ENCODE peak calls at places on chromosomes 5 and 9, in ten cellular contexts. C is suprapubic skin, E is neural crest cell, R is GM13977, X is left ventricle myocardium inferior, A is GM20000, W is epithelial cell of proximal tubule, S is lung, P is coronary artery, G is pancreas. I is an unnamed sample.

GRCh38 chr9:71830929-71831328 is 62.6 kb upstream of the CEMIP2 start:
- DNase-seq in W (no peak), E (no peak), G (no peak), S (no peak), X (no peak), C (no peak), R (no peak), A (no peak), P (no peak), I (no peak)

GRCh38 chr5:68661237-68661636 is 432.6 kb upstream of the SLC30A5 start:
- DNase-seq in G (no peak), E (no peak), X (no peak), A (peak), C (no peak), W (no peak), P (no peak), S (no peak), R (peak), I (no peak)

GRCh38 chr5:160968480-160968879 is 116.5 kb upstream of the ATP10B start:
- DNase-seq in P (no peak), W (no peak), R (no peak), E (no peak), G (no peak), X (no peak), S (no peak), C (no peak), A (no peak), I (no peak)

GRCh38 chr5:77630246-77631165 is 8.0 kb downstream of the OTP start:
- DNase-seq in E (no peak), W (no peak), X (no peak), P (no peak), R (peak), C (no peak), A (peak), G (peak), S (no peak), I (no peak)

GRCh38 chr9:127424669-127424986 is 446 bp downstream of the ZNF79 start:
- DNase-seq in S (no peak), P (no peak), X (no peak), E (no peak), W (no peak), G (no peak), R (peak), A (peak), C (no peak), I (no peak)

GRCh38 chr5:131305906-131306305 is 42.1 kb downstream of the CDC42SE2 start:
- DNase-seq in G (no peak), A (no peak), S (no peak), R (no peak), X (no peak), C (no peak), W (no peak), E (no peak), P (no peak), I (no peak)

GRCh38 chr5:127011151-127011550 is 19.2 kb downstream of the MARCHF3 start:
- DNase-seq in X (no peak), G (no peak), R (no peak), S (no peak), A (no peak), W (peak), E (no peak), C (no peak), P (no peak), I (no peak)

GRCh38 chr5:152274206-152274605 is 130.9 kb downstream of the NMUR2 start:
- DNase-seq in G (no peak), P (no peak), A (no peak), S (no peak), W (no peak), R (no peak), C (no peak), X (no peak), E (no peak), I (no peak)

GRCh38 chr9:22049411-22049810 is 40.3 kb upstream of the CDKN2B start:
- DNase-seq in E (no peak), C (no peak), X (no peak), S (no peak), G (no peak), P (no peak), W (no peak), R (no peak), A (no peak), I (no peak)

GRCh38 chr5:89299998-89300397 is 417.0 kb upstream of the MEF2C start:
- DNase-seq in E (no peak), R (no peak), C (no peak), A (no peak), X (no peak), W (no peak), P (no peak), S (no peak), G (no peak), I (no peak)

GRCh38 chr9:71490810-71491209 is 277.5 kb downstream of the CEMIP2 start:
- DNase-seq in P (no peak), E (no peak), W (no peak), G (no peak), X (no peak), A (no peak), R (peak), C (no peak), S (no peak), I (no peak)

GRCh38 chr9:134192951-134193731 is 28.8 kb upstream of the RNU6ATAC start:
- DNase-seq in S (peak), P (no peak), W (no peak), C (peak), X (no peak), R (no peak), G (no peak), E (no peak), A (no peak), I (peak)

GRCh38 chr5:129074903-129075302 is 19.6 kb upstream of the ISOC1 start:
- DNase-seq in A (no peak), P (no peak), G (no peak), C (no peak), X (no peak), R (no peak), W (no peak), S (no peak), E (no peak), I (no peak)

GRCh38 chr5:67732921-67733320 is 482.6 kb upstream of the PIK3R1 start:
- DNase-seq in W (no peak), G (no peak), A (no peak), P (no peak), E (no peak), C (no peak), R (no peak), X (no peak), S (no peak), I (no peak)

GRCh38 chr5:60196382-60197113 is 303.0 kb upstream of the PDE4D start:
- DNase-seq in E (no peak), C (peak), A (no peak), X (no peak), S (no peak), R (no peak), G (no peak), P (no peak), W (peak), I (no peak)

GRCh38 chr5:32201140-32201539 is 27.0 kb upstream of the GOLPH3 start:
- DNase-seq in S (no peak), G (no peak), E (no peak), W (peak), P (no peak), X (no peak), C (no peak), A (no peak), R (no peak), I (no peak)

GRCh38 chr5:59786271-59786805 is 107.2 kb downstream of the PDE4D start:
- DNase-seq in G (no peak), C (no peak), S (no peak), X (no peak), R (no peak), W (no peak), E (no peak), P (no peak), A (no peak), I (no peak)

GRCh38 chr5:111932628-111933027 is 175.6 kb upstream of the NREP start:
- DNase-seq in P (no peak), W (no peak), G (no peak), C (no peak), R (no peak), E (no peak), X (peak), S (no peak), A (no peak), I (no peak)

GRCh38 chr9:78595200-78595945 is 298.4 kb downstream of the PSAT1 start:
- DNase-seq in A (no peak), X (no peak), C (no peak), P (no peak), E (no peak), G (no peak), S (no peak), R (no peak), W (no peak), I (no peak)

GRCh38 chr5:159310492-159310891 is 19.8 kb downstream of the IL12B start:
- DNase-seq in A (no peak), E (peak), X (no peak), C (no peak), G (no peak), S (peak), P (no peak), R (no peak), W (no peak), I (no peak)

GRCh38 chr5:132206782-132207181 is 20.9 kb downstream of the P4HA2 start:
- DNase-seq in C (no peak), E (no peak), S (no peak), A (no peak), P (no peak), G (no peak), W (no peak), X (no peak), R (no peak), I (no peak)

DNA sequence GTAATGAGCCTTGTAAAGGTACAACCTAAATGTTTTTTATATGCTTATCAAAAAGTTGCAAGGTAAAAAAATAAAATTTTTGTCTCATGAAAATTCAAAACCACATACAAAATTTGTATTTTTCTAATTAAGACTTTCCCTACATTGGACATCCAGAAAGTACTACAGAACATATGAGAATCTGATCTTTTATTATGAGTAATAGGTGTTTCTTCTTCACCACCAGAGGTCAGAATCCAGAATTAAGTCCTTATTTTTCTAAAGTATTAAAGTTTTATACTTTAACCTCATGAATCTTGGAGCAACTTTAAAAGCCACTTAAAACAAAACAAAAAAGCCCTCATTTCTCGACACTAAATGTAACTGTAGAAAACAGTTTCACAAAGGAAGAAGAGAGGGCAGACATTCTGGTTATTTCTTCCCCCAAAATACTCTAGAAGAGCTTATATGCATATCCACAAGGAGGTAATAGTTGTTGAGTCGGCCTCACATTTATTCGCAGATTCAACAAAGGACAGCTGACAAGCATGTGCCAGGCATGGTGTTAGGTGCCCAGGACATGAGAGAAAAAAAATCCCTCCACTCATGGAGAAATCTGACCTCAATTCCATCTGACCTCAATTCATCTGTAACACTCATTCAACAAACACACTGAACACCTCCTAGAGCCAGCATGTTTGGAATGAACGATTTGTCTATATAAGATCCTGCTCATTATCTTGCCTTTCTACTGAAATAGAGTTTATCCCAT is 69.2 kb downstream of the MLLT3 start:
- DNase-seq in S (no peak), E (no peak), P (no peak), G (no peak), W (no peak), A (no peak), R (no peak), X (no peak), C (no peak), I (no peak)
- TF ChIP-seq CTCF in S (no peak), E (peak), P (no peak), G (no peak), W (no peak), A (no peak), R (peak), X (peak), C (peak), I (peak)

DNA sequence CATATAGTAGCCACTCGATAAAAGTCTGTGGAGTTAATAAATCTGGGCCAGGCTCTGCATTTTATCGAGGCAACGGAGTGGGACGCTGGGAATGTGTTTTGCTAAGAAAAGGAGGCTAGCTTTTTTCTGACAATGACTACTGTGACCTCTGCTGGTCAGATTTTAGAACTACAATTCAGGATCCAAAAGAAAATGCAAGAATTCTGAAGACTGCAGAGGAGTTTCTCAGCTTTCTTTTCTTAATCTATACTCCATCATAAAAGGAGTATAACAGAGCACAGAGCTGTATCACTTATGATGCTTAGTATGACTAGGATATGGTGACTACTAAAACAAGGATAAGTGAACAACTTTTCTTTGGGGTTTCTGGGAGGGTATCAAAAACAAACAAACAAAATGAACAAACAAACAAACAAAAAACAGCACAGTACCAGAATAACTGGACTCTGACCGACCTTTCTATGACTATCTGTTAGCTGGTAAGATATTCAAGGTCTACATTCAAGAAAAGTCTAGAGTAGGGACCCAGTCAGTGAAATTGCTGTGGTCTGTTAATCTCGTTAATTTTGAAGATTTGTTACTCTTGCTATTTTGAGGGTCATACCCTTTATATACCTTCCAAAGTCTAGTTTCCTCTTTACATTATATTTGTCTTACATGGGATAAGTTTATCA is 46.2 kb upstream of the CER1 start:
- DNase-seq in S (no peak), R (peak), P (no peak), C (no peak), X (no peak), G (no peak), A (peak), W (peak), E (peak), I (no peak)
- TF ChIP-seq CTCF in S (peak), R (peak), P (peak), C (peak), X (peak), G (peak), A (peak), W (peak), E (peak), I (peak)

GRCh38 chr5:39005566-39006232 is 68.5 kb downstream of the RICTOR start:
- DNase-seq in G (no peak), W (no peak), A (no peak), R (no peak), S (no peak), X (no peak), P (no peak), E (no peak), C (no peak), I (no peak)
- TF ChIP-seq CTCF in G (no peak), W (peak), A (no peak), R (no peak), S (no peak), X (peak), P (no peak), E (no peak), C (no peak), I (peak)

GRCh38 chr5:179134511-179134910 is 74.3 kb downstream of the ZNF354C start:
- DNase-seq in S (no peak), W (no peak), P (no peak), G (no peak), X (no peak), R (no peak), A (no peak), C (no peak), E (no peak), I (peak)

GRCh38 chr5:179131321-179131835 is 71.2 kb downstream of the ZNF354C start:
- DNase-seq in E (no peak), C (peak), P (no peak), X (no peak), A (no peak), R (no peak), S (no peak), W (no peak), G (no peak), I (peak)

GRCh38 chr5:179131886-179132585 is 71.9 kb downstream of the ZNF354C start:
- DNase-seq in G (peak), X (no peak), E (no peak), R (no peak), C (peak), P (no peak), S (no peak), W (no peak), A (no peak), I (peak)

GRCh38 chr5:179135006-179135405 is 74.8 kb downstream of the ZNF354C start:
- DNase-seq in W (no peak), C (no peak), P (no peak), X (no peak), S (no peak), R (no peak), A (no peak), E (no peak), G (no peak), I (peak)

GRCh38 chr5:179132586-179133355 is 72.6 kb downstream of the ZNF354C start:
- DNase-seq in S (no peak), E (no peak), A (no peak), X (no peak), C (no peak), W (no peak), P (no peak), R (no peak), G (no peak), I (peak)
- TF ChIP-seq CTCF in S (no peak), E (no peak), A (no peak), X (no peak), C (no peak), W (no peak), P (no peak), R (no peak), G (no peak), I (no peak)

GRCh38 chr9:94554078-94554438 is 825 bp upstream of the PCAT7 start:
- DNase-seq in P (no peak), E (no peak), C (no peak), A (no peak), S (no peak), X (no peak), W (no peak), R (no peak), G (peak), I (no peak)

GRCh38 chr9:94553029-94553938 is 1.6 kb upstream of the PCAT7 start:
- DNase-seq in E (no peak), W (no peak), P (no peak), C (no peak), A (no peak), X (no peak), G (no peak), S (no peak), R (no peak), I (no peak)

GRCh38 chr9:94560237-94560636 is 5.4 kb downstream of the PCAT7 start:
- DNase-seq in S (no peak), A (no peak), E (no peak), W (no peak), X (no peak), P (no peak), R (no peak), C (no peak), G (no peak), I (no peak)

GRCh38 chr9:94554439-94555331 is at the start of gene PCAT7:
- DNase-seq in P (no peak), W (peak), E (peak), R (peak), X (no peak), G (peak), A (peak), C (no peak), S (peak), I (no peak)
- TF ChIP-seq CTCF in P (no peak), W (peak), E (peak), R (peak), X (peak), G (peak), A (no peak), C (no peak), S (peak), I (peak)

DNA sequence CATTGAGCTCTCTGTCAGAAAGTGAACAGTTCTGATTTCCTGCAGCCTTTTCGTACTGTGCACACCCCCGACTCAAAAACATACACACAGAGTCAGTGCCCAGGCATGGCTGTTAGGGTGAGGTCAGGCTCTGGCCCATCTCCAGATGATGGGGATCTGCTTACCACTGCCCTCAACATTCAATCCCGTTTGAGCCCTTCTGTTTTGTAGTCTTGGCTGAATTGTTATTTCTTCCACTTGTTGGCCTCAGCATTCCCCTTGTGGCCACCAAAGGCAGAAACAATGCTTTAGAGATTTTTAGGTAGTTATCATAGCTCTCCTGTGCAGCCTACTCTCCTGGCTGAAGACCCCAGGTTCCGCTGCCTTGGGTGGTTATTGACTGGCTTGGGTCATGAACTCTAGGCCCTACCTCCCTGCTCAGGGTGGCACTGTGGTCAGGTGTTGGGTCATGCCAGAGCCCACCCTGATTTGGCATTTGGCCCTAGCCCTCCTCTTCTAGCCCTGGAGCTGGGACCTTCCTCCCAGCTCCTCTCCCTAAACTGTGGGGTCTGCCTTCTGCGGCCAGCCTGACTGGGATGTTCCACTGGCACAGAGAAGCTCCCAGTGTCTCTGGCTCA is 7.8 kb upstream of the MYOZ3 start:
- DNase-seq in P (no peak), X (no peak), G (no peak), R (no peak), C (no peak), E (no peak), A (no peak), S (no peak), W (no peak), I (no peak)
- TF ChIP-seq CTCF in P (no peak), X (no peak), G (no peak), R (no peak), C (no peak), E (no peak), A (no peak), S (no peak), W (peak), I (peak)

GRCh38 chr9:2066312-2067273 is 51.4 kb downstream of the SMARCA2 start:
- DNase-seq in R (no peak), A (no peak), W (no peak), X (no peak), C (no peak), G (no peak), P (no peak), S (no peak), E (no peak), I (no peak)
- TF ChIP-seq CTCF in R (peak), A (no peak), W (peak), X (peak), C (peak), G (no peak), P (no peak), S (no peak), E (no peak), I (peak)

GRCh38 chr5:57724836-57725235 is 242.2 kb upstream of the ACTBL2 start:
- DNase-seq in W (no peak), C (no peak), S (no peak), A (no peak), P (no peak), X (no peak), R (no peak), E (no peak), G (no peak), I (no peak)

GRCh38 chr5:57720656-57721055 is 238.0 kb upstream of the ACTBL2 start:
- DNase-seq in X (no peak), C (no peak), S (no peak), P (no peak), R (no peak), A (no peak), E (no peak), W (no peak), G (no peak), I (peak)

GRCh38 chr5:57725628-57726504 is 243.3 kb upstream of the ACTBL2 start:
- DNase-seq in P (no peak), W (no peak), E (no peak), C (no peak), A (no peak), X (no peak), G (no peak), R (no peak), S (no peak), I (no peak)
- TF ChIP-seq CTCF in P (no peak), W (no peak), E (no peak), C (no peak), A (no peak), X (no peak), G (no peak), R (no peak), S (no peak), I (no peak)

GRCh38 chr9:91001146-91001611 is 199.6 kb downstream of the SYK start:
- DNase-seq in G (no peak), C (no peak), P (no peak), X (no peak), S (no peak), W (peak), R (no peak), A (no peak), E (no peak), I (no peak)

GRCh38 chr9:90995516-90995915 is 193.9 kb downstream of the SYK start:
- DNase-seq in R (no peak), S (no peak), W (no peak), X (no peak), E (no peak), P (no peak), G (no peak), C (no peak), A (no peak), I (no peak)

GRCh38 chr9:90996154-90996788 is 194.7 kb downstream of the SYK start:
- DNase-seq in R (no peak), P (no peak), W (no peak), S (no peak), X (no peak), A (no peak), E (no peak), G (no peak), C (no peak), I (no peak)

GRCh38 chr9:90998573-90998972 is 197.0 kb downstream of the SYK start:
- DNase-seq in R (no peak), W (no peak), E (no peak), G (no peak), S (no peak), X (no peak), C (no peak), P (no peak), A (no peak), I (no peak)

GRCh38 chr9:90999425-91000397 is 198.1 kb downstream of the SYK start:
- DNase-seq in E (no peak), R (no peak), X (no peak), W (no peak), C (no peak), G (no peak), A (no peak), P (no peak), S (no peak), I (no peak)
- TF ChIP-seq CTCF in E (no peak), R (no peak), X (no peak), W (no peak), C (no peak), G (no peak), A (no peak), P (no peak), S (no peak), I (no peak)

I was measured in chondrocyte.